ENCODE peak calls at places on chromosomes 5 and 9, in six cellular contexts. Z, B, D, F, Y and T are unnamed samples.
A peak's percentile ranks its signal among the peaks of the same experiment; 100 is the strongest.

GRCh38 chr5:94241288-94241651 is 377.1 kb downstream of the KIAA0825 start:
- DNase-seq in Z (no peak), B (no peak), D (no peak), F (no peak), Y (no peak), T (no peak)

GRCh38 chr5:177325868-177326381 is 14.2 kb upstream of the MXD3 start:
- DNase-seq in Z (no peak), B (no peak), D (no peak), F (no peak), Y (no peak), T (no peak)

GRCh38 chr5:144189800-144190429 is 19.2 kb downstream of the KCTD16 start:
- DNase-seq in Z (peak; percentile 53), B (no peak), D (peak; percentile 53), F (peak; percentile 91), Y (no peak), T (no peak)

GRCh38 chr5:69271376-69271775 is 36.7 kb downstream of the CDK7 start:
- DNase-seq in Z (peak; percentile 23), B (no peak), D (peak; percentile 52), F (peak; percentile 48), Y (no peak), T (no peak)

GRCh38 chr5:159017787-159018186 is 81.9 kb downstream of the EBF1 start:
- DNase-seq in Z (no peak), B (no peak), D (peak; percentile 85), F (peak; percentile 47), Y (peak; percentile 84), T (no peak)

GRCh38 chr9:32378496-32378895 is 5.9 kb upstream of the ACO1 start:
- DNase-seq in Z (no peak), B (no peak), D (no peak), F (peak; percentile 80), Y (no peak), T (no peak)

GRCh38 chr9:36487482-36488321 is 85.0 kb upstream of the MELK start:
- DNase-seq in Z (peak; percentile 94), B (peak; percentile 32), D (peak; percentile 95), F (peak; percentile 87), Y (peak; percentile 96), T (peak; percentile 84)

GRCh38 chr9:126474786-126475485 is 138.8 kb upstream of the LMX1B start:
- DNase-seq in Z (no peak), B (no peak), D (peak; percentile 17), F (peak; percentile 72), Y (no peak), T (no peak)

GRCh38 chr5:134530375-134531077 is 5.1 kb downstream of the JADE2 start:
- DNase-seq in Z (no peak), B (no peak), D (peak; percentile 82), F (no peak), Y (peak; percentile 89), T (peak; percentile 80)

GRCh38 chr5:56350030-56350594 is 117.0 kb upstream of the ANKRD55 start:
- DNase-seq in Z (no peak), B (no peak), D (no peak), F (no peak), Y (no peak), T (no peak)

GRCh38 chr9:129170229-129170628 is 7.8 kb downstream of the IER5L start:
- DNase-seq in Z (no peak), B (no peak), D (no peak), F (no peak), Y (no peak), T (no peak)
- H3K4me1 ChIP-seq in Z (peaks cover 40% of the 10 kb centered on the region), B (peaks cover 34% of the 10 kb centered on the region), D (peaks cover 3% of the 10 kb centered on the region), F (peaks cover 68% of the 10 kb centered on the region), Y (peaks cover 4% of the 10 kb centered on the region), T (peaks cover 54% of the 10 kb centered on the region)

GRCh38 chr5:82408033-82408432 is 129.9 kb upstream of the RPS23 start:
- DNase-seq in Z (no peak), B (no peak), D (no peak), F (no peak), Y (no peak), T (no peak)

GRCh38 chr5:82405618-82406199 is 127.6 kb upstream of the RPS23 start:
- DNase-seq in Z (no peak), B (no peak), D (no peak), F (no peak), Y (no peak), T (no peak)

GRCh38 chr5:82405166-82405565 is 127.0 kb upstream of the RPS23 start:
- DNase-seq in Z (no peak), B (no peak), D (no peak), F (no peak), Y (no peak), T (no peak)

GRCh38 chr5:82404382-82404945 is 126.3 kb upstream of the RPS23 start:
- DNase-seq in Z (no peak), B (no peak), D (no peak), F (peak; percentile 17), Y (no peak), T (no peak)

GRCh38 chr5:82406200-82406773 is 128.1 kb upstream of the RPS23 start:
- DNase-seq in Z (no peak), B (no peak), D (no peak), F (no peak), Y (no peak), T (no peak)
- H3K27ac ChIP-seq in Z (no peak overlapping the region), B (peak overlapping the region; percentile 24), D (peak overlapping the region; percentile 76), F (no peak overlapping the region), Y (peak overlapping the region; percentile 73), T (no peak overlapping the region)

GRCh38 chr9:698276-698675 is 143.2 kb upstream of the DMRT1 start:
- DNase-seq in Z (no peak), B (no peak), D (no peak), F (no peak), Y (no peak), T (no peak)
- H3K4me1 ChIP-seq in Z (peaks cover 44% of the 10 kb centered on the region), B (peaks cover 25% of the 10 kb centered on the region), D (peaks cover 19% of the 10 kb centered on the region), F (peaks cover 57% of the 10 kb centered on the region), Y (no peaks in the 10 kb centered on the region), T (no peaks in the 10 kb centered on the region)

GRCh38 chr9:107674937-107675277 is 185.3 kb upstream of the KLF4 start:
- DNase-seq in Z (peak; percentile 14), B (no peak), D (peak; percentile 59), F (no peak), Y (peak; percentile 72), T (no peak)
- H3K27ac ChIP-seq in Z (no peak overlapping the region), B (no peak overlapping the region), D (no peak overlapping the region), F (no peak overlapping the region), Y (no peak overlapping the region), T (no peak overlapping the region)

GRCh38 chr9:137192448-137192780 is 3.9 kb downstream of the SSNA1 start:
- DNase-seq in Z (no peak), B (no peak), D (no peak), F (no peak), Y (no peak), T (no peak)

GRCh38 chr9:137192859-137193258 is 4.4 kb downstream of the SSNA1 start:
- DNase-seq in Z (no peak), B (no peak), D (no peak), F (no peak), Y (no peak), T (no peak)

GRCh38 chr9:137194388-137194787 is 5.9 kb downstream of the SSNA1 start:
- DNase-seq in Z (no peak), B (no peak), D (no peak), F (no peak), Y (no peak), T (no peak)

GRCh38 chr9:137194909-137195308 is 5.6 kb downstream of the TPRN start:
- DNase-seq in Z (peak; percentile 79), B (no peak), D (no peak), F (no peak), Y (no peak), T (no peak)

DNA sequence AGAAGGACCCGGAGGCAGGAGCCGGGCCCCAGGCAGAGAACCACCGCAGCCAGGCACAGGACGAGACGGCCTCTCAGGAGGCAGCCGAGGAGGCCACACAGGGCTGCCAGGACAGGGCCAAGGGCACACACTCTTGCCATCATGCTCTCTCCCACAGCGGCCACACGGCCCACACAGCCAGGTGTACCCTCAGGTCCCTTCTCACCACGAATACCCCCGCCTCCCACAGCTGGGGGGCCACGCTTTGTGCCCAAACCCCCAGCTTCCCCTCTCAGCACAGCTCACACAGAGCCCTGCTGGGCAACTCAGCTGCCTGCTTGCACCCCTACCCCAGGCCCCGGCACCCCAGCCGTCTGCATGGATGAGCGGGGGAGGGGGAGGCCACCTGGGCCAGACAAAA is 5.3 kb downstream of the SSNA1 start:
- DNase-seq in Z (no peak), B (no peak), D (no peak), F (no peak), Y (no peak), T (no peak)
- H3K4me1 ChIP-seq in Z (peaks cover 70% of the 10 kb centered on the region), B (peaks cover 61% of the 10 kb centered on the region), D (no peaks in the 10 kb centered on the region), F (peaks cover 39% of the 10 kb centered on the region), Y (peaks cover 8% of the 10 kb centered on the region), T (no peaks in the 10 kb centered on the region)

GRCh38 chr9:4225291-4226119 is 74.4 kb downstream of the GLIS3 start:
- DNase-seq in Z (no peak), B (no peak), D (no peak), F (peak; percentile 34), Y (no peak), T (no peak)
- H3K27ac ChIP-seq in Z (no peak overlapping the region), B (no peak overlapping the region), D (no peak overlapping the region), F (peak overlapping the region; percentile 84), Y (no peak overlapping the region), T (no peak overlapping the region)

GRCh38 chr5:136109453-136109852 is 23.2 kb upstream of the SMAD5 start:
- DNase-seq in Z (no peak), B (no peak), D (no peak), F (no peak), Y (no peak), T (no peak)

GRCh38 chr5:136114406-136115132 is 18.1 kb upstream of the SMAD5 start:
- DNase-seq in Z (no peak), B (no peak), D (no peak), F (no peak), Y (no peak), T (no peak)

GRCh38 chr5:136115183-136115865 is 17.3 kb upstream of the SMAD5 start:
- DNase-seq in Z (no peak), B (no peak), D (no peak), F (no peak), Y (no peak), T (no peak)

GRCh38 chr5:136108131-136108739 is 24.4 kb upstream of the SMAD5 start:
- DNase-seq in Z (no peak), B (no peak), D (no peak), F (no peak), Y (no peak), T (no peak)

DNA sequence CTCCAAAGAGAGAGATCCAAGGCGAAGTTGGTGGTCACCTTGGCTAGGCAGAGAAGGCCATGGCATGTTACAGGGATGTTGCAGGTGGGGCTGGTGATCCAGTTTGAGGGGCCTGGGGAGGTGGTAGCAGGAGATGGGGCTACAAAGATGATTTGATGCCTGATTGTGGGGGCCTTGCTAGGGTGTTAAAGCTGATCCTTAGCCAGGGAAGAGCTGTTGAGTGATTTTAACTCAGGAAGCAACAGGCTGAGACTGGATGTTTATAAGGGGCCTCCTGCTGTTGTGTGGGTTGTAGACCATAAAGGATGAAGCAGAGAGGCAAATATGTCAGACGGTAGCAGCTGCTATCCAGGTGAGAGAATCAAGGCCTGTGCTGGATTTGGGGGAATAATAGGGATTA is 19.0 kb upstream of the SMAD5 start:
- DNase-seq in Z (no peak), B (no peak), D (no peak), F (no peak), Y (no peak), T (no peak)
- H3K4me1 ChIP-seq in Z (no peaks in the 10 kb centered on the region), B (no peaks in the 10 kb centered on the region), D (no peaks in the 10 kb centered on the region), F (no peaks in the 10 kb centered on the region), Y (no peaks in the 10 kb centered on the region), T (no peaks in the 10 kb centered on the region)

GRCh38 chr9:3951266-3951665 is 348.6 kb downstream of the GLIS3 start:
- DNase-seq in Z (no peak), B (no peak), D (no peak), F (no peak), Y (no peak), T (no peak)
- H3K27ac ChIP-seq in Z (no peak overlapping the region), B (no peak overlapping the region), D (no peak overlapping the region), F (no peak overlapping the region), Y (no peak overlapping the region), T (no peak overlapping the region)